ENCODE peak calls at places on chromosome 1, in eight cellular contexts. W, Y, I, J, E, K, R and T are unnamed samples.

GRCh38 chr1:225179686-225180085 is 248.2 kb downstream of the LBR start:
- DNase-seq in W (no peak), Y (no peak), I (no peak), J (no peak), E (no peak), K (no peak), R (no peak), T (no peak)

GRCh38 chr1:231694081-231694443 is 67.5 kb downstream of the DISC1 start:
- DNase-seq in W (no peak), Y (no peak), I (peak), J (no peak), E (peak), K (peak), R (no peak), T (no peak)

GRCh38 chr1:9593492-9594465 is 5.1 kb downstream of the TMEM201 start:
- DNase-seq in W (peak), Y (peak), I (peak), J (no peak), E (no peak), K (peak), R (peak), T (peak)

GRCh38 chr1:59557549-59557885 is 257.2 kb upstream of the HOOK1 start:
- DNase-seq in W (no peak), Y (no peak), I (no peak), J (no peak), E (no peak), K (no peak), R (no peak), T (no peak)

GRCh38 chr1:111404588-111404987 is 22.9 kb downstream of the OVGP1 start:
- DNase-seq in W (no peak), Y (no peak), I (no peak), J (no peak), E (no peak), K (no peak), R (no peak), T (no peak)

GRCh38 chr1:224589006-224589405 is 27.1 kb upstream of the CNIH3 start:
- DNase-seq in W (no peak), Y (no peak), I (no peak), J (no peak), E (no peak), K (no peak), R (no peak), T (no peak)

GRCh38 chr1:181262069-181262468 is 173.6 kb downstream of the IER5 start:
- DNase-seq in W (no peak), Y (no peak), I (no peak), J (no peak), E (no peak), K (no peak), R (no peak), T (no peak)

GRCh38 chr1:218336353-218336752 is 8.8 kb upstream of the TGFB2 start:
- DNase-seq in W (no peak), Y (no peak), I (no peak), J (no peak), E (no peak), K (no peak), R (no peak), T (no peak)

GRCh38 chr1:153663211-153663610 is 4.7 kb downstream of the SNAPIN start:
- DNase-seq in W (no peak), Y (peak), I (no peak), J (no peak), E (peak), K (no peak), R (no peak), T (no peak)

GRCh38 chr1:237041795-237042466 is at the start of gene RYR2:
- DNase-seq in W (peak), Y (no peak), I (no peak), J (no peak), E (peak), K (peak), R (no peak), T (no peak)

GRCh38 chr1:208207388-208208131 is 36.6 kb downstream of the PLXNA2 start:
- DNase-seq in W (no peak), Y (peak), I (peak), J (peak), E (no peak), K (peak), R (no peak), T (no peak)

GRCh38 chr1:36161656-36162531 is 5.9 kb downstream of the MAP7D1 start:
- DNase-seq in W (no peak), Y (peak), I (no peak), J (no peak), E (no peak), K (no peak), R (no peak), T (peak)

GRCh38 chr1:230408971-230409370 is 17.2 kb downstream of the PGBD5 start:
- DNase-seq in W (no peak), Y (no peak), I (no peak), J (no peak), E (no peak), K (no peak), R (no peak), T (no peak)

GRCh38 chr1:66617362-66617761 is 83.4 kb downstream of the SGIP1 start:
- DNase-seq in W (no peak), Y (no peak), I (no peak), J (no peak), E (no peak), K (no peak), R (no peak), T (no peak)

GRCh38 chr1:236608930-236609726 is 4.8 kb upstream of the HEATR1 start:
- DNase-seq in W (peak), Y (no peak), I (peak), J (no peak), E (peak), K (peak), R (no peak), T (no peak)

GRCh38 chr1:3345792-3346191 is 108.7 kb upstream of the ARHGEF16 start:
- DNase-seq in W (no peak), Y (no peak), I (no peak), J (no peak), E (no peak), K (no peak), R (no peak), T (no peak)

DNA sequence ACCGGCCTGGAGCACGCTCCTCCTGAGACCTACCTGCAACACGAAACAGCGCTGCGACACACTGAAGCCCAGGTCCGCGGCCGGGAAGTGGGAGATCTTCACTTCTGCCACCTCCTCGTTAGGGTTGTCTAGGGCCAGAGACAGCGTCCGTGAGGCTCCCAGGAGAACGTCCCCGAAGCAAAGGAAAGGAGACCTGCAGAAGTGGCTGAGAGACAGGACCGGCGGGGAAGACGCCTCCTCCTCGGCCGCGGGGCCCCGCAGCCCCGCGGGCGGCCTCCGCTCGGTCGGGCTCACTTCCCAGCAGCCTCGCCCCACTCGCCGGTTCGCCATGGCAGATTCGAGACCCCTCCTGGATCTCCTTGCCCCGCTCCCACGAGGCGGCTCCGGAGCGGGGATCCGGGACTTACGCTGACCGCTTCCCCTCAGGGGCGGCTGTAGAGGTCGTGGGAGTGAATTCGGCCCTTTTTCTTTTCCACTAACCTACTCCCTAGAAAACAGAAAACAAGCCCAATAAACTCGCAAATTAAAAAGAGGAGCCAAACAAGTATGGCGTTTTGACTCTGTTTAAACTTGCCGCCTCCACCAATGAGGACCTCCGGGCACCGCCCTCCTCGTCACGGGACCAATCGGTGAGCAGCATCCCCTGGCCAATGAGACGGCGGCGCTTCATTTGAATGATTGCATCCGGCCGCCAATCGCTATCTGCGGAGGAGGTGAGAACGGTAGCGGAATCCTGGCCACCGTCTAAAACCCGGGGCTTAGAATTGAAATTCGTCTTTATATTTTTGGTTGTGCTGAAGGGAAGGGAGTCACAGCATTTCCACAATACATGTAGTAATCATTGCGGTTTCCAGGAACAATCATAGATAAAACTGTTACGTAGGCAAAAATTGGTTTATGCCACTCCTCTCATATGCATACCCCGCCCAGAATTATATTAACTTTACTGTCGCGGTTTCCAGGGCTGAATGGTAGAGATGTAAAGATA is at the start of gene ASPM:
- DNase-seq in W (peak), Y (peak), I (peak), J (peak), E (peak), K (peak), R (peak), T (peak)
- TF ChIP-seq CTCF in W (no peak), Y (no peak), I (no peak), J (no peak), E (no peak), K (no peak), R (no peak), T (no peak)

DNA sequence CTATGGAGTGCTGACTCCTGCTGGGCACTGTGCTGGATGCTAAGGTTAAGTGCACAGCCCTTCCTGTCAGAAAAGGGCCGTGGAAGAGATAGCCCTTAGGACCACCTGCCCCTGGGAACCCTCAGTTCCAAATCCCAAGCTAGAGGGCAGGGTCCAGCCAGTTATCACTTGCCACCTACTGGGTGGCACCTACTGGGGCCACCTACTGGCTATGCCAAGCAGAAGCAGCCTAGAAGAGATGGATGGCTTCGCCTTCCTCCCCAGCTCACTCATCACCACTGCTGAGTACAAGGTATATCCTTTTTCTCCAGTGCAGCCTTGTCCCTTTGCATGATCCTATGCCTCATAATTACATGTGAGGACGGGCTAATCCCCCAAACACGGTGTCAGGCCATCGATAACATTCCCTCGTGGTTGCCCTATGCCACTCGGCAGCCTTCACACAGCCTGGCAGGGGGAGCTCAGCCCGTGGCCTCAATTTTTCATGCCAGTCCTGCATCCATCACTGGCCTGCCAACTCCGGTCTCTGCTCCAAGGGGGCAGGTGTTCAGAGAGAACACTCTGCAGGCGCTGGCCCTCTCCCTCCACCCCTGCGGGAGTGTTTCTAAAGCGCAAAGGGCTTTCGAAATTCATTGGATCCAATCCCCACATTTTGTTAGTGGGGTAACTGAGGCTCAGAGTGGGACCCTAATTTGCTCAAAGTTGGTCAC is 49.0 kb downstream of the SYT2 start:
- DNase-seq in W (no peak), Y (no peak), I (no peak), J (no peak), E (no peak), K (no peak), R (no peak), T (no peak)
- TF ChIP-seq CTCF in W (peak), Y (peak), I (peak), J (no peak), E (no peak), K (peak), R (peak), T (peak)

DNA sequence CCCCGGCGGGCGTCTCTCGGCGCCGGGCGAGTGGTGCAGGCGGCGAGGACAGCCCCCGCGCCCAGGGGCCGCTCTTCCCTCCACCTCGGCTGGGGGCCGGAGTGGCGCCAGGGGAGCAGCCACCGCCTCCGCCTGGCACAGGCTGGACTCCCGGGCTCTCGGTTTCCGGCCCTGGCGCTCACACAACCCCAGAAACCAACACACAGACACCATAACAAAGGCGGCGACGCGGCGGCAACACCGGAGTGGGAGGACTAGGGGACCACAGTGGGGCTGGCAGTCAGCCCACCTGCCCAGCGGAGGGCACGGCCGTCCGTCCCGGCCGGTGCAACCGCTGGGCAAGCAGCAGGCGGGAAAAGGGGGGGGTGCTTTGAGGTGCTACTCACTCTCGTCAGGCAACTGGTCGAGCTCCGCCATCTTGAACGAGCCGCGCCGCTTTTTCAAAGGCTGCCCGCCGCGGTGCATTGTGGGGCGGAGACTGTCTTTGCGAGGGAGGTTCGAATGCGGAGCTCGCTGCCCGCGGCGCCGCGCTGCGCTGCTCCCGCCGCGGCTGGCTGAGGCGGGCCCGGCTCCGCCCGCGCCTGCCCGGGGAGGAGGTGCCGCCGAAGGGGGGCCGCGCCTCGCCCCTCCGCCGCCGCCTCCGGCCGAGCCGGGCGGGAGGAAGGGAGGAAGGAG is at the start of gene LIN9:
- DNase-seq in W (peak), Y (peak), I (peak), J (peak), E (peak), K (peak), R (peak), T (peak)
- TF ChIP-seq CTCF in W (peak), Y (no peak), I (no peak), J (no peak), E (no peak), K (no peak), R (no peak), T (no peak)

GRCh38 chr1:109932232-109932631 is 21.6 kb downstream of the CSF1 start:
- DNase-seq in W (no peak), Y (no peak), I (no peak), J (no peak), E (no peak), K (no peak), R (no peak), T (no peak)

GRCh38 chr1:109935451-109935900 is 24.8 kb downstream of the CSF1 start:
- DNase-seq in W (no peak), Y (peak), I (no peak), J (no peak), E (no peak), K (no peak), R (no peak), T (peak)

GRCh38 chr1:109931189-109931672 is 20.6 kb downstream of the CSF1 start:
- DNase-seq in W (peak), Y (peak), I (peak), J (peak), E (peak), K (peak), R (no peak), T (no peak)

GRCh38 chr1:109932679-109933078 is 22.0 kb downstream of the CSF1 start:
- DNase-seq in W (no peak), Y (no peak), I (no peak), J (no peak), E (no peak), K (no peak), R (no peak), T (no peak)

DNA sequence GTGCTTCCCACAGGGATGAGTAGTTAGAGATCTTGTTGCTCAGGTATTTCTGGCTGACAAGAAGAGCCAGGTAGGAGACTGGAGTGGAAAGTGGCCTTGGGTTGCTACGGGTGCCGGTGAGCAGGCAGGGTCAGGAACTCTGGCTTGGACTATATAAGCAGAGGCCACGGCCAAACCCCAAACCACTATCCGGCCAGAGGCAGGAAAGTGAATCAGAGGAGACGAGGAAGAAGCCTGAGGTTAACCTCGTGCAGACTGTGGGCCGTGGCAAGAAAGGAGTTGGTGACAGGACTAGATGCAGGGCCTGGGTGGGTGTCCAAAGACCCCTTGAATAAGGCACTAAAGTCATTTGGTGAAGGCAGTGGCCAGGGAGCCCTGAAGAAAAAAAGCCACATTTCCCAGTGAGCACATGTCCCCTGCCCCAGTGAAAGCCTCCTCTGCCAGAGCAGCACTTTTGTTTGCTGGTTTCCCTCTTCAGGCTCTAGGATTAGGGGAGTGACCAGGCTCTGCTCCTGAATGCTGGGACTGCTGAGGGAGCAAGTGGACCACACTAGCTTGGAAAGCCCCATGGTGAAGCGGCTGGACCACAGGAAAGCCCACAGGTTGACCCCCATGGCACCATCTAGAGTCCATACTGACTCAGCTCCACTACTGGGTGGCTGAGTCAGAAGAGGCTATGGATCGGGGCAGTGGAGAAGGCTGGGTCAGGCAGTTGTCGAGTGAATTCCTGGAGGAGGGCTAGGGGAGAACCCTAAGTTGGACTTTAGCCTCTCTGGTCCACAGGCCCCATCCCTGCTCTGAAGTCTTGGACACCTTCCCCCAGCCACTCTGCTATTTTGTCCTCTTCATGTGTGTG is 23.4 kb downstream of the CSF1 start:
- DNase-seq in W (no peak), Y (no peak), I (peak), J (no peak), E (no peak), K (no peak), R (no peak), T (peak)
- TF ChIP-seq CTCF in W (no peak), Y (no peak), I (no peak), J (no peak), E (no peak), K (no peak), R (no peak), T (no peak)

GRCh38 chr1:161052899-161053298 is 7.1 kb upstream of the USF1 start:
- DNase-seq in W (no peak), Y (no peak), I (no peak), J (no peak), E (no peak), K (no peak), R (no peak), T (no peak)

GRCh38 chr1:161054232-161054631 is 8.5 kb upstream of the USF1 start:
- DNase-seq in W (no peak), Y (no peak), I (no peak), J (no peak), E (no peak), K (no peak), R (no peak), T (no peak)

GRCh38 chr1:161059293-161059692 is 10.4 kb downstream of the ARHGAP30 start:
- DNase-seq in W (no peak), Y (no peak), I (no peak), J (no peak), E (no peak), K (no peak), R (no peak), T (no peak)

GRCh38 chr1:161051219-161051618 is 5.4 kb upstream of the USF1 start:
- DNase-seq in W (no peak), Y (no peak), I (no peak), J (no peak), E (no peak), K (no peak), R (no peak), T (no peak)

DNA sequence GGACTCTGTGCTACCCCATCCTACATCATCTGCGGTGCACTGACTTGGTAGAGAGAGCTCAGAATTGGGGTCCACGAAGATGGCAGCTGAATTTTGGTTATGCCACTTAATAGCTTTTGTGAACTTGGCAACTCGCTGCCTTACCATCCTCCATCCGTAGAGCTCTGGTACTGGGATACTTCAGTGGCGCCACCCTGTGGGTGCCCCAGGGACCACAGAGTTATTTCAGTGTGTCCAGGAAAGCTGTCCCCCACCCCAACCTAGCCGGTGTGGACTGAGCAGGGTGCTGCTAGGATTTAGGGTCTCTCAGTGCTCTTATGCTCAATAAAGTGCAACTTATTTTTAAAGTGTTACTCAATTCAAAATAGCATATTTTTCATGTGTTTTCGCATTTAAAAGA is 9.0 kb upstream of the USF1 start:
- DNase-seq in W (no peak), Y (no peak), I (no peak), J (no peak), E (no peak), K (no peak), R (no peak), T (no peak)
- TF ChIP-seq CTCF in W (peak), Y (peak), I (no peak), J (no peak), E (no peak), K (no peak), R (peak), T (no peak)

GRCh38 chr1:21655748-21656147 is 13.4 kb downstream of the RAP1GAP start:
- DNase-seq in W (no peak), Y (peak), I (no peak), J (no peak), E (no peak), K (no peak), R (no peak), T (no peak)
- TF ChIP-seq CTCF in W (no peak), Y (no peak), I (no peak), J (no peak), E (no peak), K (no peak), R (peak), T (peak)

GRCh38 chr1:187999973-188000372 is 1171.2 kb downstream of the PLA2G4A start:
- DNase-seq in W (no peak), Y (no peak), I (no peak), J (no peak), E (no peak), K (no peak), R (no peak), T (no peak)
- TF ChIP-seq CTCF in W (no peak), Y (no peak), I (no peak), J (no peak), E (no peak), K (no peak), R (no peak), T (no peak)

GRCh38 chr1:175225805-175226129 is 33.2 kb upstream of the KIAA0040 start:
- DNase-seq in W (no peak), Y (no peak), I (no peak), J (no peak), E (no peak), K (no peak), R (no peak), T (no peak)
- TF ChIP-seq CTCF in W (no peak), Y (peak), I (no peak), J (no peak), E (no peak), K (no peak), R (no peak), T (no peak)